ENCODE peak calls at places on chromosome 22, in four cellular contexts. V is K562, T is MM.1S, O is neural progenitor cell. I is an unnamed sample.

GRCh38 chr22:46079861-46080821 is 70.2 kb upstream of the PPARA start:
- DNase-seq in O (no peak), V (no peak), T (no peak), I (peak; percentile 90)

GRCh38 chr22:32649515-32650200 is 151.8 kb upstream of the TIMP3 start:
- DNase-seq in T (no peak), O (no peak), V (peak; percentile 20), I (peak; percentile 29)

GRCh38 chr22:22692707-22693530 is 48.5 kb downstream of the GGTLC2 start:
- DNase-seq in V (peak; percentile 100), O (peak; percentile 55), T (peak; percentile 44), I (peak; percentile 57)

GRCh38 chr22:47082505-47082904 is 320.1 kb downstream of the TBC1D22A start:
- DNase-seq in V (no peak), O (no peak), T (no peak), I (no peak)

GRCh38 chr22:37079668-37080171 is 28.2 kb downstream of the KCTD17 start:
- DNase-seq in V (no peak), T (no peak), O (no peak), I (peak; percentile 27)

GRCh38 chr22:32844251-32844650 is 42.7 kb downstream of the TIMP3 start:
- DNase-seq in T (no peak), O (no peak), V (no peak), I (no peak)

GRCh38 chr22:26887456-26887855 is 230.1 kb downstream of the MIAT start:
- DNase-seq in T (no peak), O (peak; percentile 22), V (no peak), I (peak; percentile 93)

GRCh38 chr22:19769393-19769715 is 8.8 kb downstream of the TBX1 start:
- DNase-seq in T (no peak), V (no peak), O (no peak), I (no peak)

GRCh38 chr22:49958462-49958921 is 2.1 kb upstream of the PIM3 start:
- DNase-seq in V (no peak), O (no peak), T (no peak), I (no peak)
- TF ChIP-seq CTCF in V (no peak), O (no peak), T (no peak), I (no peak)

DNA sequence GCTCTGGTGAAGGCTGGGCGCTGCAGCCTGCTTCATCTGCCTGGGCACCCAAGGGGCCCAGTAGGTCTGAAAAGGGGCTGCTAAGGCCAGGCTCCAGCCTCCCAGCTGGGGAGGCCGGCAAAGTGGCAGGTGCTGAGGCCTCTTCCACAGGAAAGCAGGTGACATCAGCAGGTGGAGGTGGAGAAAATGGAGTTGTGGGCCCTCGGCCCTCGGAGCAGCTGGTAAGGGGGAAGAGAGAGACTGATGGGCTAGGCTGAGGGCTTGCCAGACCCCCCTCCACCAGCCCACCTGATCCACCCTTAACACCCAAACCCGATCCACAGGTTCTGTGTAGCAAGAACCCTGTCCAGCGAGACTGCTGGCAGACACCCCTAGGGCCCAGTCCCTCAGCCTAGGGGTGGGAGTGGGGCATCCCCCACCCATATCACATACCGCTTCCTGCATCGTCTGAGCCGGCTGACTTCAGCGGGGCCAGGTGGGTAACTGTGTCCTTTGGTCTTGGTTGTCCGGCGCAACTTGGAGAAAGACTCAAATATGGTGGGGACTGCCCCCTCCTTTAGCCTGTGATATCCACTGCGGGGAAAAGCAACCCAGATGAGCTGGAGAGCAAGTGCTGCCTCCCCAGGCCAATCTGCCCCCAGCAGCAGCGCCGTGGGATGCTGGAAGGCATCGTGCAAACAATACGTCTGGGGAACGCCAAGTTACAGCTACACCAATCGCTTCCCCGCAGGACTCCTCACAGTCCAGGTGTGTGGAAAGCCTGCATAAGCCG is 1.5 kb downstream of the THAP7 start:
- DNase-seq in O (no peak), V (no peak), T (no peak), I (peak; percentile 21)
- TF ChIP-seq CTCF in O (no peak), V (peak; percentile 48), T (peak; percentile 8), I (no peak)

DNA sequence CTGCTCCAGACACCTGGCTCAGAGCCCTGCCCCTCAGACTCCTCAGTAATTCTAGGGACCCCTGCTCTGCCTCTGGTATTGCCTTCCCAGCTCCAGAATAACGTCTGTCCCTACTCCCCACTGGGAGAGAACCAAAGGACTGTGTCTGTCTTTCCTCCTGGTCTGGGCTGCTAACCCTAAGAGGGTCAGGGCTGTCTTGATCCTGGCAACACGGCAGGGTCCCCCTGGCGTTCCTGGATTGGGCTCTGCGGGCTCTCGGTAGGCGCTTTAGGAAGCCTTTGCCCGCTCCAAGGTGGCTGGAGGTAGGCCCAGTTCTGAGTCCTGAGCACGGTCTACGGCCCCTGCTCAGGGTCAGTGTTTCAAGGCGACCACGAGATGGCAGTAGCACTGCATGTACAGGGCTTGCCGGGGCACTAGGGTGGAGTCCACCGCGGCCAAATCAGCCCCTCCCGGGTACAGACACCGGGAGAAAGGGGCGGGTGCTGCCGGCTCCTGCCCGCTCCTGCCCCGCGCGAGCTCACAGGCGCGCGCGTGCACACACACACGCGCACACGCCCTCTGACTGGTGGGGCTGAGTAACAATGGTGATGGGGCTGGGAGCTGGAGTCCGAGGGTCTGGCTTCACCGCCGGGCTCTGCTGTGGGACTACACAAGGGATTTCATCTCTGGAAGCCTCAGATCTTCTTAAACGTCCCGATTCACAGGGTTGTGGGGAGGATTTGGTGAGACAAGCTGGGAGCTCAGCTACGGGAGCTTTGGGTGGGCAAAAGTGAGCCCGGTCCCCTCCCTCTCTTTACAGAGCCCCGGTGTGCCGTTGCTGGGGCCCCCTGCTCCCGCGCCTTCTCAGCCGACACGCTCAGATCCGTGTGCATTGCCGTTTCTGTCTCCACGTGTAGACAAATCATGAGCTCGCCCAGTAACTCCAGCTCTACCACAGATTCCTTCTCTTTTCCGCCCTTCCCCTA is 30.1 kb upstream of the HMOX1 start:
- DNase-seq in V (peak; percentile 94), T (peak; percentile 88), O (peak; percentile 93), I (peak; percentile 93)
- TF ChIP-seq CTCF in V (peak; percentile 82), T (peak; percentile 77), O (peak; percentile 84), I (peak; percentile 83)

DNA sequence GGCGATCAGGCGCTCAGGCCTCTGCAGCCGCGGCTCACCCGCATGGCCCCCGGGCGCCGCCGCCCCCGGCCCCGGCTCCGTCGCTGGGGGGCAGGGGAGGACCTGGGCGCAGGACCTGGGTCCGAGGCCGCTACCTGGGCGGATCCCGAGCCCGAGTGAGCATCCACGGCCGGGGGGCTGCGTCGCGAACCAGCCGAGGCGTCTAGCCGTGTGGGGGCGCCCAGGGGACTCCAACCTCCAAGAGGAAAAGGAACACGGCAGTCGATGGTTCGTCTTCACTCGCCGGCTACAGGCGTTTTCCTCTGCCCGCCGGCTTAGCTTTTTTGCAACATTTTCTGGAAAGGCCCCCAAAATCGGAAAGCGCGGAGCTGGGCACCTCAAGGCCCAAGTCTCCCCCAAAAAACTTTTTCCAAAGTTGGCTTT is 698 bp downstream of the PDGFB start:
- DNase-seq in V (peak; percentile 51), O (peak; percentile 59), T (peak; percentile 29), I (no peak)
- TF ChIP-seq CTCF in V (peak; percentile 3), O (peak; percentile 11), T (no peak), I (no peak)

GRCh38 chr22:48700566-48701295 is 1126.9 kb downstream of the BRD1 start:
- DNase-seq in T (no peak), O (no peak), V (no peak), I (no peak)
- TF ChIP-seq CTCF in T (no peak), O (no peak), V (no peak), I (no peak)

GRCh38 chr22:50467773-50468440 is 6.9 kb downstream of the SBF1 start:
- DNase-seq in T (no peak), V (no peak), O (no peak), I (no peak)
- TF ChIP-seq CTCF in T (no peak), V (no peak), O (no peak), I (no peak)

GRCh38 chr22:44199866-44200265 is 19.1 kb downstream of the PARVG start:
- DNase-seq in T (no peak), V (no peak), O (no peak), I (no peak)
- TF ChIP-seq CTCF in T (no peak), V (no peak), O (no peak), I (no peak)

GRCh38 chr22:42471441-42471840 is 39.2 kb upstream of the NFAM1 start:
- DNase-seq in O (no peak), V (no peak), T (no peak), I (no peak)

GRCh38 chr22:42472671-42473070 is 40.5 kb upstream of the NFAM1 start:
- DNase-seq in V (no peak), T (no peak), O (no peak), I (no peak)

GRCh38 chr22:42473484-42474193 is 41.4 kb upstream of the NFAM1 start:
- DNase-seq in O (peak; percentile 74), V (peak; percentile 47), T (peak; percentile 44), I (peak; percentile 73)

DNA sequence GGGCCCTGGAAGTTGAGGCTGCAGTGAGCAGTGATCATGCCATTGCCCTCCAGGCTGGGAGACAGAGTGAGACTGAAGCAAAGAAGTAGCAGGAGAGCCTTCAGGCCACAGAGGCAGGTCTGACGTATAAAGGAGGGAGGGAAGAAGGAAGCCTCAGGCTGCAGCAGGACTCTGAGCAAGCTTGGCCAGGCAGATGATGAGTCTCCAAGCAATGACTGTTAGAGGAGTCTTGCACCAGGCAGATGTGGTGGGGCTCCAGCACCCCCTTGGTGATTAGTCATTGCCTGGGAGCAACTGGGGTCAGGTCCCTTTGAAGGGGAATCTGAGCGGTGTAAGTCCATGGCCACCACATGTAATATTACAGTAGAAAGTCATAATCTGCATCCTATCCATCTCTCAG is 36.6 kb upstream of the NFAM1 start:
- DNase-seq in O (no peak), V (peak; percentile 17), T (no peak), I (no peak)
- TF ChIP-seq CTCF in O (no peak), V (no peak), T (no peak), I (no peak)

DNA sequence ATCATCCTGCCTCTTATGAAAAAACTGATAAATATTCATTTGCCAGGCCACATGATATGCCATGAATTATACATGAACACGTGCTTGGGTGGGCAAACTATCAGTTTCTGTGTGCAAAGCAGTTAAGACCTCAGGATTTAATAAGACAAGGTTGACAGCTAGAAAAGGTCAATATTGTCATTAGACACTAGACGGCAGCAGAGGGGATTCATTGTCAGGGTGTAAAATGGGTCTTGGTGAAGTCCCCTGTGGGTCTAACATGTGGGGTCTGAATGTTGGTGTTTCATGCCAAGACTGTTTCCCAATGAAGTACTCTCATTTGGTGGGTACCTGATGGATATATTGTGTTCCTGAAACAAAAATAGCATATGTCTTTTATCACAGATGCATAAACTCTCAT is 111.9 kb downstream of the MYO18B start:
- DNase-seq in T (no peak), O (peak; percentile 13), V (no peak), I (no peak)
- TF ChIP-seq CTCF in T (peak; percentile 6), O (peak; percentile 47), V (peak; percentile 3), I (no peak)